ENCODE peak calls at places on chromosomes 6 and 20, in nine cellular contexts. M is bronchial epithelial cell, L is fibroblast of pulmonary artery, A is A549, B is GM12865, O is upper lobe of right lung, K is heart left ventricle, C is left ventricle myocardium inferior, I is ovary. E is an unnamed sample.

GRCh38 chr6:157980288-157981131 is 1.2 kb upstream of the SYNJ2 start:
- DNase-seq in M (no peak), A (no peak), K (no peak), C (no peak), O (peak), I (peak), B (peak), L (no peak), E (no peak)

GRCh38 chr6:78599526-78599925 is 267.8 kb upstream of the IRAK1BP1 start:
- DNase-seq in M (peak), B (no peak), L (no peak), A (no peak), O (no peak), I (no peak), C (no peak), K (no peak), E (no peak)

GRCh38 chr6:168307011-168307694 is 12.4 kb downstream of the DACT2 start:
- DNase-seq in L (no peak), O (no peak), I (no peak), A (no peak), M (no peak), C (no peak), K (no peak), B (no peak), E (no peak)

GRCh38 chr6:71139249-71139648 is 149.4 kb upstream of the OGFRL1 start:
- DNase-seq in B (peak), C (no peak), I (no peak), K (no peak), A (no peak), O (no peak), M (peak), L (peak), E (no peak)

GRCh38 chr6:149273318-149273717 is 44.2 kb upstream of the TAB2 start:
- DNase-seq in C (peak), K (peak), A (no peak), L (no peak), M (no peak), B (peak), I (no peak), O (peak), E (no peak)

GRCh38 chr6:165663283-165663735 is 268 bp upstream of the PDE10A start:
- DNase-seq in A (peak), B (no peak), I (peak), K (peak), O (no peak), L (peak), M (no peak), C (peak), E (peak)

GRCh38 chr6:121516331-121516730 is 80.9 kb downstream of the GJA1 start:
- DNase-seq in I (no peak), C (no peak), O (no peak), K (no peak), M (no peak), L (no peak), A (no peak), B (no peak), E (no peak)

GRCh38 chr20:14207591-14207990 is 129.8 kb downstream of the FLRT3 start:
- DNase-seq in O (no peak), A (no peak), I (no peak), M (no peak), C (no peak), K (no peak), L (no peak), B (no peak), E (no peak)

GRCh38 chr6:161186173-161186769 is 87.6 kb downstream of the AGPAT4 start:
- DNase-seq in A (peak), C (no peak), I (no peak), L (peak), O (peak), B (no peak), K (no peak), M (peak), E (peak)

GRCh38 chr6:16805190-16805860 is 44.1 kb upstream of the ATXN1 start:
- DNase-seq in M (peak), K (no peak), C (no peak), B (no peak), A (no peak), L (no peak), I (no peak), O (no peak), E (peak)

GRCh38 chr20:51178153-51178552 is 155.2 kb upstream of the KCNG1 start:
- DNase-seq in K (no peak), M (no peak), O (no peak), B (no peak), L (no peak), I (no peak), C (no peak), A (no peak), E (no peak)

GRCh38 chr20:33969563-33969962 is 24.1 kb upstream of the RALY start:
- DNase-seq in C (no peak), M (no peak), A (no peak), O (no peak), I (no peak), L (no peak), K (no peak), B (no peak), E (no peak)

GRCh38 chr20:12594410-12595130 is 414.2 kb upstream of the SPTLC3 start:
- DNase-seq in I (no peak), C (no peak), B (no peak), K (no peak), A (peak), L (no peak), M (peak), O (no peak), E (no peak)

GRCh38 chr20:32972181-32973076 is 31.8 kb downstream of the SUN5 start:
- DNase-seq in A (no peak), B (peak), L (no peak), C (no peak), I (no peak), O (peak), M (no peak), K (no peak), E (no peak)

GRCh38 chr6:29537714-29538403 is 21.7 kb downstream of the UBD start:
- DNase-seq in B (no peak), O (no peak), K (no peak), I (no peak), A (no peak), C (no peak), M (no peak), L (no peak), E (no peak)

GRCh38 chr6:149166747-149167146 is 150.8 kb upstream of the TAB2 start:
- DNase-seq in C (no peak), K (no peak), M (no peak), A (no peak), B (no peak), L (peak), I (no peak), O (no peak), E (no peak)

GRCh38 chr6:18280084-18280483 is 15.8 kb upstream of the DEK start:
- DNase-seq in B (no peak), I (no peak), K (no peak), A (no peak), O (no peak), M (peak), L (no peak), C (no peak), E (no peak)

GRCh38 chr6:137001287-137001976 is 43.3 kb downstream of the IL20RA start:
- DNase-seq in K (no peak), A (peak), I (no peak), O (no peak), M (peak), B (no peak), L (peak), C (no peak), E (no peak)

GRCh38 chr20:1472556-1473243 is 6.1 kb upstream of the NSFL1C start:
- DNase-seq in K (no peak), B (no peak), I (no peak), M (no peak), C (no peak), A (no peak), O (no peak), L (no peak), E (no peak)

GRCh38 chr6:166860392-166860791 is 96.0 kb downstream of the RNASET2 start:
- DNase-seq in B (no peak), L (no peak), A (no peak), M (no peak), I (no peak), K (no peak), O (no peak), C (no peak), E (no peak)

GRCh38 chr6:107545761-107546160 is 55.8 kb downstream of the SOBP start:
- DNase-seq in M (no peak), C (no peak), I (no peak), K (no peak), L (no peak), A (no peak), B (no peak), O (no peak), E (no peak)

GRCh38 chr20:25237610-25238318 is 10.1 kb upstream of the PYGB start:
- DNase-seq in C (no peak), B (peak), A (peak), K (no peak), L (peak), I (no peak), O (no peak), M (peak), E (peak)

GRCh38 chr6:109770779-109771178 is 79.7 kb downstream of the FIG4 start:
- DNase-seq in B (no peak), A (no peak), I (no peak), L (no peak), M (no peak), K (no peak), O (no peak), C (no peak), E (no peak)

DNA sequence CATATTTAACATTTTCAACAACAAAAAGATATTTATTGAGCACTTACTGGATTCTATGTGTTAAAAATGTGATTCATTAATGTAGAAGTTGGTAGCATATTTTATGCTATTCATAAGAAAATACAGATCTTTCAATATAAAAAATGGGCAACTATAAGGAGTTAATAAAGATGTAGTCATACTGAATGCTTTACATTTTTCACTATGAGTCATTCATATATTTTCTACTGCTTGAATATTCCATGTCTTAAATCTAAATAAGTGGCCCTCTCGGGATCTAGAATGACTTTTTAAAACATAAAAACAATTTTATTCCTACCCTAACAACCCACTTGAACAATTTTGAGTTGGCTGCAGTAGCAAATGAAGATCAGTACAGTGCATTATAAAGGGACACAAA is 362.1 kb downstream of the PHF3 start:
- DNase-seq in L (no peak), M (peak), A (no peak), B (no peak), K (no peak), C (no peak), O (no peak), I (no peak), E (no peak)
- TF ChIP-seq CTCF in L (no peak), M (no peak), A (no peak), B (no peak), K (no peak), C (no peak), O (no peak), I (no peak), E (no peak)

DNA sequence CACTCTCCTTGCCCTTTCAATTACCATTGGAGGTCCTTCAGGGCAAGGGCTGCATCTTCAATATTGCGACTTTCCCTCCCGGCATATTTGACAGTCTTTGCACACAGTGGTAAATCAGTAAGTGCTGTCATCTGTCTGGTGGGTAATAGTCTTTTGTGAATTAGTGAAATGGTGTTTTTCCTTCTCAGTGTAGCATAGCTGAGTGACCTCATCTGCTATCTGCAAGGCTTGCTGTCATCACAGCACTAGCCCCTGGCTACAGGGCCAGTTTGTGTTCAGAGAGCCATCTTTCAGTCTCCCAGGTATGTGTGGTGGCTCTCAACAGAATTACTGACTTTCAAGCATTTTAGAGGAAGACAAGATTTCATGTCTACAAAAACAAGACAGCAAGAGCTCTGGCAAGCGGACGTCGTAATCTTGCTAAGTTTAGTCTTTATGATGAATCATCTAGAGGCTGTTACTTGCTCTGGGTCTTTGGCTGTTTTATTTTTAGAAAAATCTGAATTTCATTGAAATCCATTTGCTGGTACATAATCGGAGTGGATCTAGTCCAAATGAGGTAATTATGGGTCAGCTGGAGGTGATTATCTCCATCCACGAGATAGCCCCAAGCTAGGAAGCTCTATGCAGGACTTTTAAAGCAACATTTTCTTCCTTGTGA is 528.9 kb downstream of the EPM2A start:
- DNase-seq in C (no peak), A (no peak), L (peak), M (no peak), B (no peak), K (no peak), O (no peak), I (no peak), E (no peak)
- H3K4me3 ChIP-seq in C (no peak), A (no peak), L (no peak), M (no peak), B (no peak), K (no peak), O (no peak), I (no peak), E (no peak)

GRCh38 chr6:41649596-41649995 is 11.3 kb downstream of the MDFI start:
- DNase-seq in B (no peak), I (no peak), C (no peak), L (no peak), O (peak), M (no peak), A (no peak), K (peak), E (no peak)

GRCh38 chr6:41650120-41650519 is 11.9 kb downstream of the MDFI start:
- DNase-seq in L (no peak), M (no peak), O (peak), I (no peak), A (no peak), K (peak), B (no peak), C (no peak), E (no peak)

GRCh38 chr6:41652876-41653641 is 14.8 kb downstream of the MDFI start:
- DNase-seq in L (no peak), O (peak), B (no peak), A (no peak), C (no peak), I (no peak), M (peak), K (peak), E (no peak)

GRCh38 chr6:41651962-41652657 is 13.8 kb downstream of the MDFI start:
- DNase-seq in I (no peak), L (no peak), O (no peak), A (no peak), B (no peak), C (no peak), M (no peak), K (no peak), E (no peak)

DNA sequence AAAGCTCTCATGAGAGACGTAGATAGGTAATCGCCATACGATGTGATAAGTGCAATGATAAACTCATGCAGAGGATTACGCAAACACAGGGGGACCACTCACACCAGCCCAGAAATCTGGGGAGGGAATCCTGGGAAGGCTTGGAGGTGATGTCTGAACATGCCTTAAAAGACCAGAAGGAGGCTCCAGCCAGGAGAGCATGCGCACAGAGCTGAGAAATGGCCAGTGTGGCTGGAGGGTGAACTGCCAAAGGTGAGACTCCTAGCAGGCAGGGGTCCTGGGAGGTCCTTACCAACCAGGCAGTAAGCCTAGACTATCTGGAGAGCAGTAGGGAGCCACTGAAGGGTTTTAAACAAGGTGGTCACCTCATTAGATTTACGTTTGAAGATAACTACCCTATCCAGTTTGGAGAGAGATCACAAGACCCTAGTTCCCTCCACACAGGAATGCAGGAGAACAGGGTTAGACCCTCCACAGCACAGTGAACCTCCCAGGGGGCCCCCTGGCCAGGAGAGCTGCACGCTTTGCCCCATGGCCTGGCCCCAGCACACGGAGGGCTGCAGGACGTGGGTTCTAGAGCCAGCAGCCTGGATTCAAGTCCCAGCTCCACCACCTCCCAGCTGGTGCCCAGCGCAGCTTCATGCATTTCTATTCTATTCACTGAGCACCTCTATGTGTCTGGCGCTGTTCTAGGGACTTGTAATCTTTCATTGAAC is 13.1 kb downstream of the MDFI start:
- DNase-seq in L (no peak), A (no peak), B (no peak), I (no peak), C (no peak), K (peak), M (no peak), O (peak), E (no peak)
- TF ChIP-seq CTCF in L (no peak), A (no peak), B (no peak), I (no peak), C (no peak), K (no peak), M (no peak), O (no peak), E (no peak)

GRCh38 chr20:58668901-58669286 is 17.8 kb downstream of the STX16 start:
- DNase-seq in O (no peak), L (no peak), B (no peak), K (no peak), I (no peak), M (no peak), A (no peak), C (no peak), E (no peak)
- H3K4me3 ChIP-seq in O (no peak), L (no peak), B (no peak), K (no peak), I (no peak), M (no peak), A (no peak), C (no peak), E (no peak)

E was measured in epithelial cell of proximal tubule.